ENCODE peak calls at places on chromosomes 11 and 22, in six cellular contexts. U is HCT116, Z is A549, K is GM12891, L is body of pancreas, V is stomach. R is an unnamed sample.

GRCh38 chr11:106281455-106282173 is 204.2 kb downstream of the AASDHPPT start:
- DNase-seq in U (peak), Z (peak), K (no peak), L (no peak), V (no peak), R (no peak)

GRCh38 chr11:130096823-130097222 is 27.1 kb downstream of the APLP2 start:
- DNase-seq in U (no peak), Z (no peak), K (no peak), L (no peak), V (no peak), R (no peak)

GRCh38 chr11:47185305-47186075 is 744 bp downstream of the PACSIN3 start:
- DNase-seq in U (no peak), Z (no peak), K (no peak), L (peak), V (peak), R (no peak)

GRCh38 chr11:3229673-3230630 is 2.3 kb downstream of the MRGPRE start:
- DNase-seq in U (no peak), Z (no peak), K (no peak), L (no peak), V (no peak), R (no peak)

GRCh38 chr22:27419473-27419872 is 382.1 kb downstream of the MN1 start:
- DNase-seq in U (no peak), Z (no peak), K (no peak), L (no peak), V (no peak), R (no peak)

GRCh38 chr11:60899021-60899936 is 7.1 kb downstream of the PRPF19 start:
- DNase-seq in U (peak), Z (peak), K (no peak), L (peak), V (peak), R (peak)

GRCh38 chr11:11621881-11622706 is at the start of gene GALNT18:
- DNase-seq in U (peak), Z (peak), K (peak), L (peak), V (peak), R (peak)

GRCh38 chr11:104106136-104106754 is 57.7 kb downstream of the PDGFD start:
- DNase-seq in U (no peak), Z (no peak), K (no peak), L (no peak), V (no peak), R (no peak)

GRCh38 chr22:21713428-21714058 is 22.1 kb downstream of the YPEL1 start:
- DNase-seq in U (no peak), Z (no peak), K (no peak), L (no peak), V (no peak), R (no peak)

GRCh38 chr11:112511271-112511670 is 250.6 kb upstream of the PLET1 start:
- DNase-seq in U (no peak), Z (no peak), K (no peak), L (no peak), V (no peak), R (no peak)

GRCh38 chr11:35166369-35167360 is 27.7 kb downstream of the CD44 start:
- DNase-seq in U (peak), Z (peak), K (no peak), L (no peak), V (no peak), R (no peak)

GRCh38 chr22:30856699-30857098 is 111.9 kb downstream of the MORC2 start:
- DNase-seq in U (no peak), Z (no peak), K (no peak), L (no peak), V (no peak), R (no peak)

GRCh38 chr11:16956538-16957153 is 57.6 kb downstream of the PLEKHA7 start:
- DNase-seq in U (peak), Z (no peak), K (no peak), L (no peak), V (no peak), R (no peak)

GRCh38 chr11:14259186-14259784 is 99.7 kb downstream of the RRAS2 start:
- DNase-seq in U (no peak), Z (no peak), K (no peak), L (no peak), V (no peak), R (no peak)

GRCh38 chr11:18383388-18384156 is 10.8 kb upstream of the LDHA start:
- DNase-seq in U (peak), Z (peak), K (peak), L (peak), V (peak), R (peak)

GRCh38 chr22:36505998-36506635 is 723 bp downstream of the FOXRED2 start:
- DNase-seq in U (no peak), Z (no peak), K (no peak), L (no peak), V (no peak), R (no peak)

GRCh38 chr22:38490915-38491314 is 15.2 kb downstream of the DDX17 start:
- DNase-seq in U (no peak), Z (no peak), K (no peak), L (peak), V (peak), R (peak)

GRCh38 chr11:12118940-12119339 is 8.6 kb downstream of the MICAL2 start:
- DNase-seq in U (no peak), Z (no peak), K (no peak), L (no peak), V (no peak), R (no peak)

GRCh38 chr11:134040386-134041297 is 28.2 kb upstream of the JAM3 start:
- DNase-seq in U (no peak), Z (no peak), K (no peak), L (no peak), V (no peak), R (no peak)

GRCh38 chr11:17352925-17353227 is 1.3 kb downstream of the NCR3LG1 start:
- DNase-seq in U (no peak), Z (peak), K (peak), L (peak), V (peak), R (peak)

GRCh38 chr11:46916669-46917108 is 1.7 kb downstream of the LRP4 start:
- DNase-seq in U (no peak), Z (peak), K (peak), L (peak), V (peak), R (peak)

GRCh38 chr11:825366-826231 is 2.1 kb upstream of the CRACR2B start:
- DNase-seq in U (no peak), Z (no peak), K (no peak), L (peak), V (peak), R (no peak)
- TF ChIP-seq POLR2A in U (no peak), Z (peak), K (peak), L (peak), V (no peak), R (no peak)

GRCh38 chr11:209275-210121 is 2.0 kb downstream of the RIC8A start:
- DNase-seq in U (no peak), Z (peak), K (no peak), L (no peak), V (peak), R (no peak)

GRCh38 chr11:206516-207212 is 535 bp downstream of the BET1L start:
- DNase-seq in U (no peak), Z (peak), K (no peak), L (peak), V (peak), R (peak)

GRCh38 chr11:207213-208176 is at the start of the genes BET1L and RIC8A:
- DNase-seq in U (peak), Z (peak), K (peak), L (peak), V (peak), R (peak)

GRCh38 chr11:208917-209260 is 1.4 kb downstream of the RIC8A start:
- DNase-seq in U (no peak), Z (peak), K (no peak), L (no peak), V (no peak), R (no peak)

DNA sequence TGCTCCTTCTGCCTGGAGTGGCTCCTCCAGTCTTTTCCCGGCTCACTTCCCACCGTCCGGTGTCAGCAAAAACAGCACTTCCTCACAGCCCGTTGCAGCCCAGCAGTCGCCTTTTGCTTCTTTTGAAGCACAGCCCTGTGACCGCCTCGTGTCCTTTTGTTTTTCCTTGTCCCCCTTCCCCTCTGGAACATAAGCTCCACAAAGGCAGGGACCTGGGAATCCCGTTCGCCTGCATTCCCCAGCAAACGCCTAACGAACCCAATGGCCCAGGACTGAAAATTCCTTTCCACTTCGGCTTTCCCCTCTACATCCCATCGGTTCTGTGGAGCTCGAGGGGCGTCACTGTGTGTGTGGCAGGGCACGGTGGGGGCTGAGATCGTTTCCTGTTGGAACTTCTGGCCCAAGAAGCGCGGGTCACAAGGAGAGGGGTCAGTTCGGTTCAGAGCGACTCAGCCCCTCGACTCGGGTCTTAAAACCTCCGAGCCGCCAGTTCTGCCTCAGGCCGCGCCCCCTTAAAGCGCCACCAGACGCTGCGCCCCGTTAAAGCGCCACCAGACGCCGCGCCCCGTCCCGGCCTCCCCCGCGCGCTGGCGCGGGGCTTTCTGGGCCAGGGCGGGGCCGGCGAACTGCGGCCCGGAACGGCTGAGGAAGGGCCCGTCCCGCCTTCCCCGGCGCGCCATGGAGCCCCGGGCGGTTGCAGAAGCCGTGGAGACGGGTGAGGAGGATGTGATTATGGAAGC is 839 bp downstream of the RIC8A start:
- DNase-seq in U (peak), Z (peak), K (peak), L (peak), V (peak), R (peak)
- TF ChIP-seq POLR2A in U (no peak), Z (peak), K (peak), L (peak), V (no peak), R (peak)

GRCh38 chr11:120212926-120213325 is 2.1 kb downstream of the OAF start:
- DNase-seq in U (no peak), Z (no peak), K (no peak), L (no peak), V (no peak), R (no peak)

GRCh38 chr11:120211522-120212258 is 858 bp downstream of the OAF start:
- DNase-seq in U (no peak), Z (no peak), K (no peak), L (no peak), V (no peak), R (no peak)

GRCh38 chr11:120209750-120210650 is 832 bp upstream of the OAF start:
- DNase-seq in U (no peak), Z (no peak), K (no peak), L (no peak), V (no peak), R (no peak)

GRCh38 chr11:120212259-120212888 is 1.5 kb downstream of the OAF start:
- DNase-seq in U (no peak), Z (no peak), K (no peak), L (no peak), V (no peak), R (no peak)

DNA sequence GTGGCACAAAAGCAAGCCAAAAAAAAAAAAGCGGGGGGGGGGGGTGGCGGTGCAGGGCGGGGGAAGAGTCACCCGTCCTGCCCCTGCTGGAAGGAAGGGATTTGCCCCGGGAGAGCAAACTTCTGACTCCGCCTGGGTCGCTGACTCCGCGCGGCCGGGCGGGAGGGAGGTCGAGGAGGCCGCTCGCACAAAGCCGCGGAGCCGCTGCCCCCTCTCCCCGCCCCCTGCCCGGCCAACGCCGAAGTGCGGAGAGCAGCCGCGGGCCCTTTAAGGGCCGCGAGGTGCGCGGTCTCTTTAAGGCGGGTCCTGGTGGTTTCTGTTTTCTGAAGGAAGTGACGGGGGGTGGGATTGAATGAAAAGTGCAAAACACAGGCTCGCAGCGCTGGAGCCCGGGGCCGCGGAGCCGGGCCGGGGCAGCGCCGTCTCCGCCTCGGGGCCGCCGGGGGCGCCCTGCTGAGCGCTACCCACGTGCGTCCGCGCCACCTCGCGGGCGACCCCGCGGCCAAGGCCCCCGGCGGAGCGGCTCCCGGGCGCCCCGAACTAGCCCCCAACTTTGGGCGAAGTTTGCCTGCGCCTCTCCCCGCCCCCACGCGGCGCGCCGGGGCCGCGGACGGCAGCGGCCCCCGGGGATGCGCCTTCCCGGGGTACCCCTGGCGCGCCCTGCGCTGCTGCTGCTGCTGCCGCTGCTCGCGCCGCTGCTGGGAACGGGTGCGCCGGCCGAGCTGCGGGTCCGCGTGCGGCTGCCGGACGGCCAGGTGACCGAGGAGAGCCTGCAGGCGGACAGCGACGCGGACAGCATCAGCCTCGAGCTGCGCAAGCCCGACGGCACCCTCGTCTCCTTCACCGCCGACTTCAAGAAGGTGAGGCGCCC is at the start of gene OAF:
- DNase-seq in U (peak), Z (peak), K (peak), L (peak), V (peak), R (peak)
- TF ChIP-seq POLR2A in U (peak), Z (no peak), K (no peak), L (peak), V (no peak), R (no peak)

GRCh38 chr11:67629386-67630229 is at the start of gene NUDT8:
- DNase-seq in U (peak), Z (peak), K (peak), L (peak), V (peak), R (peak)
- TF ChIP-seq POLR2A in U (peak), Z (peak), K (no peak), L (no peak), V (no peak), R (peak)

DNA sequence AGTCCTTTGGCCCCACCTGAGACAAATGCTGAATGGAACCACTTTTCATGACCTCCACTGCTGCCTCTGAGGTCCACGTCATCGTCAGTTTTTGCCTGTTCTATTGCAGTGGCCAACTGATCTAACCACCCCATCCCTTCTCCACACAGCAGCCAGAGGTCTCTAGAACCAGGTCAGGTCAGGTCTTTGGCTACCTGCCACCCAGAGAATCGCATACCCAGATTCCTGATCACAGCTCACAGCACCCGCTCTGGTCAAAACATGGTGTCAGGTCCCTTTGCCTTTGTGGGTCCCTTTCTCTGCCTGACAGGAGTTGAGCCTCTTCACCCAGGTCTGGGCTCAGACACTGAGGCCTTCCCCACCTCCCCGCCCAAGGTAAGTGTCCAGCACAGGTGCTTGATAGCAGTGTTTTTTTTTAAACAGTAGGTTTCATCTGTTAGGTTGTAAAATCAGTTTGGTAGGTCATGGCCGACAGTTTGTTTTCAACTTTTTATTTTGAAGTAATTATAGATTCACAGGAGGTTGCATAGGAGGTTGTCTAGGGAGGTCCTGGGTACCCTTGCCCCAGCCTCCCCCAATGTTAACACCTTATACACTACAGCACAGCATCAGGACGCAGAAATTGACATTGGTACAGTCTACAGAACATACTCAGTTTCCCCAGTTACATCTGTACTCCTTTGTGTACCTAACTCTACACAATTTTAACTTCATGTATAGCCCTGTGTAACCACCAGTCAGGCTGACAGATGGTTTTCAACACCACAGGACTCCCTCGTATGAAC is 6.9 kb downstream of the C22orf39 start:
- DNase-seq in U (no peak), Z (no peak), K (no peak), L (no peak), V (no peak), R (no peak)
- TF ChIP-seq POLR2A in U (no peak), Z (no peak), K (peak), L (no peak), V (no peak), R (no peak)

GRCh38 chr11:70802185-70802584 is 403.9 kb downstream of the CTTN start:
- DNase-seq in U (no peak), Z (no peak), K (no peak), L (no peak), V (no peak), R (no peak)
- TF ChIP-seq POLR2A in U (no peak), Z (no peak), K (no peak), L (no peak), V (no peak), R (no peak)

DNA sequence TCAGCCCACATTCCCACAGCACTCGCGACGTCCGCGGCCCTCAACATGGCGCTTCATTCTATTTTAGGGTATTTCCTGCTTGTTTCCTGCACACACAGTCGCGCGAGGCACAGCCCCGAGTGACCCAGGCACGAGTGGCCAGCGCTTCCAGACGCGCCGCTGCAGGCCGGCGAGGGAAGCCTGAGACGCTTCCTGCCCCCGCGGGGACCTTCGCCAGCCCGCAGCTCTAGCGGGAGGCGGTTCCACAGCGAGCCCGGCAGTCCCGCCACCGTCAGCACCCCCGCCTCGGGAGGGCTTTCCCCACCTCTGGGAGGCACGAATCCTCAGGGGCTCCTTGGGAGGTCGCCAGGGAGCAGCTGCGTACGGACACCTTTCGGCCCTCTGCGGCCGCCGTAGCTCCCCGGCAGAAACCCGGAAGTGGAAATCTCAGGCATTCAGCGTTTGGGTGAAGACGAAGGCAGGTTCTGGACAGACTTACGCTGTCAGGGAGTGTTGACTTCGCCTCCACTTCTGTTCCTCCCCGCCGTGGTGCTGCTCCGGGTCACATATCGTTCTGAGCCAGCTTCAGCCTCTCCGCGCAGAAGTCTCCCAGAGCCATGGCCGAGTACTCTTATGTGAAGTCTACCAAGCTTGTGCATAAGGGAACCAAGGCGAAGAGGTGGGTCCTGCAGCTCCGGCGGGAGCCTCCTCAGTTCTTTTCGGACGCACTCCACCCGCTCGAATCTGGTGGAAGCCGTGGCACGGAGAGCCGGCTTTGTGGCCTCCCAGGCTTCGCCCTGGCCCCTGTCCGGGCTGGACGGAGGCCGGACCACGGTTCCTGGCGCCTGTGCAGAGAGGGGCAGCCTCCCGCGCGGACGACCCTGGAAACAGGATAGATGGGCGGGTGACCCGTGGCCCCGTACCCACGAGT is 2925.9 kb upstream of the OR11H1 start:
- DNase-seq in U (no peak), Z (no peak), K (no peak), L (no peak), V (peak), R (no peak)
- TF ChIP-seq POLR2A in U (no peak), Z (no peak), K (no peak), L (no peak), V (no peak), R (no peak)

GRCh38 chr11:910044-910588 is 494 bp downstream of the CHID1 start:
- DNase-seq in U (no peak), Z (no peak), K (no peak), L (no peak), V (no peak), R (peak)

GRCh38 chr11:911890-912219 is 1.2 kb upstream of the CHID1 start:
- DNase-seq in U (no peak), Z (no peak), K (no peak), L (no peak), V (no peak), R (no peak)

GRCh38 chr11:911031-911889 is 650 bp upstream of the CHID1 start:
- DNase-seq in U (no peak), Z (no peak), K (no peak), L (peak), V (peak), R (peak)

GRCh38 chr11:909406-909805 is 1.2 kb downstream of the CHID1 start:
- DNase-seq in U (no peak), Z (no peak), K (no peak), L (no peak), V (no peak), R (no peak)

DNA sequence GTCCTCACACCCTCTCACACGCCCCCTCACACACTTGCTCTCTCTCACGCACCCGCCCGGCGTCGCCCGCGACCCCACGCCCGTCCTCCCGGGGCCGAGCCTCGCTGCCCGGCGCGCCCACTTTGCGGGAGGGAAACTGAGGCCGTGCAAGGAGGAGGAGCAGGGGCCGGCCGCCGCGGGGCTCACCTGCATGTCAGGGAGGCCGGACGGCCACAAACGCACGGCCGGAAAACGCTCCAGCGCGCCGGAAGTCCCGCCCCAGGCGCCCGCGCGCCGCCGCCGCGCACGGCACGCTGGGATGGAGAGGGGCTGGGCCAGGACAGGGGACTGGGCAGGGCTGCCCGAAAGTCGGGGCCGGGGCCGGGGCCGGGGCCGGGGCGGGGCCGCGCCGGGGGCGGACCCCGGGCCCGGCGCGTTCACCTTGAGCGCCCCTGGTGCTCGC is at the start of gene CHID1:
- DNase-seq in U (peak), Z (peak), K (peak), L (peak), V (peak), R (peak)
- TF ChIP-seq POLR2A in U (no peak), Z (peak), K (peak), L (peak), V (no peak), R (peak)

R was measured in erythroblast.